ENCODE peak calls at places on chromosome 11, in ten cellular contexts. V is GM23248; M is endodermal cell; N is kidney; G is IMR-90; U is DND-41; T is body of pancreas; O is neuronal stem cell; W is hepatocyte; I is CD8-positive, alpha-beta memory T cell. F is an unnamed sample. For H3K36me3, the result is how much of the 10 kb centered on the place peaks cover.

GRCh38 chr11:101707477-101707876 is 123.7 kb upstream of the TRPC6 start:
- DNase-seq in M (peak), T (no peak), N (no peak), V (no peak), G (no peak), U (no peak), W (no peak), O (no peak), I (no peak), F (no peak)

GRCh38 chr11:107856180-107856980 is 2.2 kb downstream of the SLC35F2 start:
- DNase-seq in V (peak), O (no peak), W (no peak), I (no peak), U (no peak), M (peak), N (no peak), G (no peak), T (no peak), F (no peak)

GRCh38 chr11:59719556-59719955 is 5.9 kb upstream of the OR10V1 start:
- DNase-seq in O (no peak), I (no peak), V (no peak), G (no peak), T (no peak), U (no peak), N (no peak), M (no peak), W (no peak), F (no peak)

GRCh38 chr11:27563201-27563600 is 56.6 kb upstream of the LIN7C start:
- DNase-seq in G (peak), O (no peak), N (no peak), T (no peak), W (no peak), V (peak), U (no peak), I (no peak), M (no peak), F (no peak)

GRCh38 chr11:112017538-112017937 is 7.7 kb upstream of the DLAT start:
- DNase-seq in I (no peak), U (no peak), V (peak), N (no peak), O (no peak), W (no peak), G (peak), M (no peak), T (peak), F (no peak)

GRCh38 chr11:14637868-14638409 is 5.7 kb upstream of the PDE3B start:
- DNase-seq in T (no peak), W (no peak), I (no peak), M (no peak), N (no peak), O (no peak), U (no peak), G (no peak), V (no peak), F (no peak)

GRCh38 chr11:119827113-119827512 is 98.1 kb upstream of the NECTIN1 start:
- DNase-seq in T (no peak), V (no peak), M (no peak), I (no peak), N (no peak), G (no peak), U (no peak), O (no peak), W (no peak), F (no peak)

GRCh38 chr11:63567044-63567840 is 4.1 kb upstream of the PLAAT2 start:
- DNase-seq in U (no peak), T (peak), N (no peak), W (peak), G (peak), V (peak), O (no peak), M (no peak), I (peak), F (peak)

GRCh38 chr11:64095949-64096348 is 60.2 kb downstream of the FLRT1 start:
- DNase-seq in M (no peak), W (no peak), T (no peak), V (no peak), U (no peak), N (no peak), O (no peak), I (no peak), G (no peak), F (no peak)

GRCh38 chr11:44219830-44220778 is 89.8 kb downstream of the ALX4 start:
- DNase-seq in T (no peak), V (peak), O (no peak), I (no peak), W (no peak), U (no peak), G (peak), M (no peak), N (no peak), F (no peak)

GRCh38 chr11:82546556-82547162 is 187.0 kb downstream of the FAM181B start:
- DNase-seq in T (peak), O (no peak), U (no peak), N (no peak), I (no peak), V (no peak), G (no peak), M (no peak), W (peak), F (no peak)

GRCh38 chr11:87290304-87290922 is 252.7 kb downstream of the TMEM135 start:
- DNase-seq in G (peak), N (no peak), I (no peak), T (no peak), U (no peak), W (peak), M (no peak), V (peak), O (peak), F (peak)

GRCh38 chr11:43130616-43131015 is 181.2 kb upstream of the API5 start:
- DNase-seq in V (no peak), O (peak), T (no peak), G (no peak), W (peak), I (no peak), U (no peak), N (no peak), M (peak), F (no peak)

GRCh38 chr11:102476812-102477211 is 24.2 kb upstream of the TMEM123 start:
- DNase-seq in O (no peak), G (peak), U (no peak), M (no peak), T (peak), N (no peak), W (peak), V (no peak), I (no peak), F (peak)

GRCh38 chr11:119676461-119677020 is 52.5 kb downstream of the NECTIN1 start:
- DNase-seq in I (no peak), W (no peak), O (no peak), V (peak), U (no peak), N (no peak), M (no peak), G (peak), T (no peak), F (no peak)

GRCh38 chr11:109971184-109971523 is 122.0 kb upstream of the ZC3H12C start:
- DNase-seq in W (no peak), I (no peak), V (peak), N (no peak), M (no peak), G (peak), O (no peak), U (no peak), T (peak), F (peak)

GRCh38 chr11:45486461-45486860 is 179.0 kb downstream of the CHST1 start:
- DNase-seq in W (no peak), U (no peak), T (no peak), M (peak), I (no peak), N (no peak), G (no peak), V (no peak), O (no peak), F (no peak)

GRCh38 chr11:131913267-131913666 is 542.9 kb downstream of the NTM start:
- DNase-seq in W (no peak), G (peak), N (no peak), O (no peak), V (peak), U (no peak), I (no peak), M (no peak), T (no peak), F (no peak)

DNA sequence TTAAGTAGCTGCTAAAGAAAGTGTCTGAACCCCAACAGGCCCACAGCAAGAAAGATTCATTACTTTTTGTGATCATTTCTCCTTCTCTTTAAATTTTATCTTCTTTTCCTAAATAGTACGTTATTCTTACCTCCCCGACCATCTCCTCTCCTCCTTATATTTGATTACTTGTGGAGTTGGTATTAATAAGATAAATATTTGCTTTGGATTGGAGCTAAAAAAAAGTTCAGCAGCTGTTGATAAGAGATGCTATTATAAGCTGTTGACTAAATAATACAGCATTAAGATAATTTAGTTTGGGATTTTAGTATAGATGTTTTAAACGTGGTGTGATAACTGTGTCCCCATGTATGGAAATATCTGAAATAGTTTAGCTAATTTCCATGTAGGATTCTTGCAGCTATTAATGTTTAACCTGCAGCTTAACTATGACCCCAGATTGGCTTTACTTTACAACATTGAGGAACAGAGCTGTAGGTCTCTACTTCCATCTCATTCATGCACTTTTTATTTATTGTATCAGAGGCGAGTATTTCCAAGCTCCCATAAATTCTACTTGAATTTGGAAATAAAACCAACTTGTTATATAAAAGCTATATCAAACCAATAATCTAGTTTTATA is 37.8 kb downstream of the ZNF143 start:
- DNase-seq in W (no peak), U (no peak), M (no peak), O (no peak), T (no peak), N (no peak), I (no peak), G (no peak), V (no peak), F (no peak)
- H3K36me3 ChIP-seq in W (under half), U (half or more), M (half or more), O (half or more), T (under half), N (under half), I (under half), G (under half), V (half or more), F (half or more)

GRCh38 chr11:65887723-65888162 is 528 bp downstream of the FIBP start:
- DNase-seq in N (no peak), U (peak), T (no peak), M (no peak), O (no peak), V (peak), I (no peak), W (no peak), G (peak), F (no peak)

GRCh38 chr11:65887026-65887722 is 1.1 kb downstream of the FIBP start:
- DNase-seq in W (no peak), T (no peak), N (peak), U (no peak), V (peak), M (no peak), G (no peak), I (no peak), O (no peak), F (no peak)

GRCh38 chr11:65885231-65885630 is 3.0 kb downstream of the FIBP start:
- DNase-seq in N (peak), W (no peak), V (no peak), T (no peak), U (no peak), M (no peak), I (no peak), G (no peak), O (no peak), F (no peak)

GRCh38 chr11:65884716-65885092 is 3.6 kb downstream of the FIBP start:
- DNase-seq in W (peak), N (peak), T (peak), G (peak), O (peak), M (peak), I (peak), V (peak), U (peak), F (peak)

DNA sequence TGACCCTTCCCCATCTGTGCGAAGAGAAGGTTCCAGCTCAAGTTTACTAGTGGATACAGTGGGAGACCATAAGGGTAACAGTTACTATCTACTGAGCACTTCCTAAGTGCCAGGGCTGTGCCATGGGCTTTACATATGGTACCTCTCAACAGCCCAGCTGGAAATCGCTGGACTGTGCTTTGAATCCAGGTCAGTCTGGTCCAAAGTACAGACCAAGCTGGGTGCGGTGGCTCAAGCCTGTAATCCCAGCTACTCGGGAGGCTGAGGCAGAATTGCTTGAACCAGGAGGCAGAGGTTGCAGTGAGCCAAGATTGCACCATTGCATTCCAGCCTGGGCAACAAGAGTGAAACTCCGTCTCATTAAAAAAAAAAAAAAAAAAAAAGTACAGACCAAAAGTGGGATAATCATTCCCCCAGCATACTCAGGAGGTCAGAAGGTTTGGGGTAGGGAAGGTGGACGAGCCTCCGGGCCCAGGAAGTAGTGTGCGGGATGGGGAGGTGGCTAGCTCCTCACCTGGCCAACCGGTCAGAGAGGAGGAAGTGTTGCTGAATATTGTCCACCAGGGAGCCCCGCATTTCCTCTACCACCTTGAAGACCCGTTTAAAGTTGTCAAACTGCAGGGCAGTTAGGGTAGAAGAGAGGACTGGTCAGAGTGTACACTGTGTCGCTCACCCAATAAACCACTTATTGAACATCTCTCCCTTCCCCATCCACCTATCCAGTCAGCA is 2.3 kb downstream of the FIBP start:
- DNase-seq in W (no peak), O (no peak), G (no peak), T (no peak), U (no peak), N (peak), I (no peak), V (no peak), M (no peak), F (no peak)
- H3K36me3 ChIP-seq in W (under half), O (half or more), G (under half), T (under half), U (half or more), N (under half), I (under half), V (under half), M (under half), F (half or more)

DNA sequence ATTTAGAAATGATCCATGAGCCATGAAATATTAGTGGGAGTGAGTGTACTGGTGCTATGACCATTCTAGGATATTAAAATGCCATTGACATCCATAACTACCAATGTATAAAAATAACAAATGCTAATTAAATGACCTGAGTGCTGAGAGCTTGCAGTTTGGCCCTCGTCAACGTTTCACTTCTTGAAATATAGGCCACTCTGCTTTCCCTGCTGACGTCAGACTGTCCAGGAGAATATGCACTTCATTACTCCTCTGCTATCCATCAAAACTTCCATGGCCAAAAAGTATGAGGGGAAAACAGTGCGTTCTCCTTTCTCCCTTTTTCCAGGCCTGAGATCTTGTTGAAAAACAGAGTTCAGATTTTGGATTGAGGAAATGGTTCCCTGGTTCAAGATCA is 563.1 kb downstream of the METTL15 start:
- DNase-seq in M (no peak), I (no peak), N (no peak), T (no peak), O (no peak), V (no peak), G (no peak), U (no peak), W (no peak), F (no peak)
- H3K36me3 ChIP-seq in M (under half), I (under half), N (under half), T (under half), O (under half), V (under half), G (under half), U (under half), W (under half), F (under half)

GRCh38 chr11:94946812-94947211 is 26.5 kb downstream of the CWC15 start:
- DNase-seq in O (no peak), V (no peak), I (no peak), W (no peak), N (no peak), G (no peak), T (no peak), M (no peak), U (no peak), F (no peak)

GRCh38 chr11:94948070-94948617 is 25.2 kb downstream of the CWC15 start:
- DNase-seq in T (no peak), I (no peak), V (peak), U (no peak), N (no peak), M (no peak), G (peak), W (no peak), O (no peak), F (no peak)
- H3K36me3 ChIP-seq in T (under half), I (under half), V (under half), U (under half), N (under half), M (under half), G (under half), W (under half), O (under half), F (under half)

GRCh38 chr11:3723014-3723708 is 52.0 kb upstream of the CHRNA10 start:
- DNase-seq in I (no peak), M (no peak), O (no peak), G (peak), V (peak), N (no peak), T (peak), U (no peak), W (peak), F (no peak)
- H3K36me3 ChIP-seq in I (half or more), M (half or more), O (half or more), G (under half), V (half or more), N (under half), T (under half), U (half or more), W (under half), F (half or more)

GRCh38 chr11:67277231-67277961 is 11.1 kb downstream of the GRK2 start:
- DNase-seq in V (peak), W (no peak), N (peak), O (no peak), I (peak), G (peak), T (peak), M (peak), U (peak), F (peak)
- H3K36me3 ChIP-seq in V (under half), W (under half), N (under half), O (half or more), I (half or more), G (under half), T (under half), M (under half), U (half or more), F (half or more)

DNA sequence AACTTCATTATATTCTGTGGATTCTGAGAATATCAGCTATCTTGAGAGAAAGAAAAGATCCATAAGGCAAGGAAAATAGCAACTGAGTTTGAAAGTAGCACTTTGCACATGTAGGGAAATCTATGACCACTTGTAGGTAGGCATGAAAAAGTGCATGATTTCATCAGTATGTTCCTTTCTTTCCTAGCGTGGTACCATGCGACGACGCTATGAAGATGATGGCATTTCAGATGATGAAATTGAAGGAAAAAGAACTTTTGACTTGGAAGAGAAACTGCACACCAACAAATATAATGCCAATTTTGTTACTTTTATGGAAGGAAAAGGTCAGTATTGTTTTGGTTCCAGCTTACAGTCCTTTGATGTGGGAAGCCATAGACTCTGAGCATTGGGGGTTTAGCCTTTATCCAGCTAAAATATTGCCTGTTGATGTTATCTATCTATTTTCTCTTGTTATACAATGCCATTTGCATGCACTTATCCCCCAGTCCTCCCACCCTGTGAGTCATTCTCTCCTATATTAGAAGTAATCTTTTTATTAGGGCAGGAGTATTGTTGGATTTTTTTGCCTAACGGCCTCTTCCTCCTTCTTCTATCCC is 60.9 kb downstream of the KDM2A start:
- DNase-seq in V (no peak), I (no peak), G (no peak), M (no peak), N (no peak), T (no peak), U (no peak), O (no peak), W (no peak), F (no peak)
- H3K36me3 ChIP-seq in V (under half), I (under half), G (under half), M (half or more), N (under half), T (under half), U (half or more), O (half or more), W (under half), F (half or more)

F was measured in OCI-LY7.